ENCODE peak calls at places on chromosomes 3 and 15, in eight cellular contexts. One of them, this sample, is unnamed.
A peak's percentile ranks its signal among the peaks of the same experiment; 100 is the strongest.

GRCh38 chr3:32791833-32792232 is 26.0 kb upstream of the TRIM71 start:
- DNase-seq in WTC11: no peak
- DNase-seq in fibroblast of pulmonary artery: no peak
- DNase-seq in suprapubic skin: no peak
- DNase-seq in upper lobe of right lung: no peak
- DNase-seq in breast epithelium: no peak
- DNase-seq in GM10248: no peak
- DNase-seq in mesothelial cell of epicardium: no peak
- DNase-seq in this sample: no peak

GRCh38 chr15:39704684-39705083 is 78.0 kb downstream of the FSIP1 start:
- DNase-seq in WTC11: no peak
- DNase-seq in fibroblast of pulmonary artery: peak; percentile 84
- DNase-seq in suprapubic skin: no peak
- DNase-seq in upper lobe of right lung: no peak
- DNase-seq in breast epithelium: no peak
- DNase-seq in GM10248: no peak
- DNase-seq in mesothelial cell of epicardium: no peak
- DNase-seq in this sample: no peak

GRCh38 chr3:50303038-50303815 is at the start of gene HYAL1:
- DNase-seq in WTC11: peak; percentile 91
- DNase-seq in fibroblast of pulmonary artery: peak; percentile 33
- DNase-seq in suprapubic skin: no peak
- DNase-seq in upper lobe of right lung: peak; percentile 92
- DNase-seq in breast epithelium: no peak
- DNase-seq in GM10248: no peak
- DNase-seq in mesothelial cell of epicardium: no peak
- DNase-seq in this sample: no peak

GRCh38 chr15:67928666-67929065 is 88.8 kb upstream of the RNU6-1 start:
- DNase-seq in WTC11: no peak
- DNase-seq in fibroblast of pulmonary artery: no peak
- DNase-seq in suprapubic skin: no peak
- DNase-seq in upper lobe of right lung: no peak
- DNase-seq in breast epithelium: no peak
- DNase-seq in GM10248: no peak
- DNase-seq in mesothelial cell of epicardium: no peak
- DNase-seq in this sample: no peak

GRCh38 chr15:41417418-41417811 is 520 bp downstream of the RTF1 start:
- DNase-seq in WTC11: no peak
- DNase-seq in fibroblast of pulmonary artery: peak; percentile 31
- DNase-seq in suprapubic skin: no peak
- DNase-seq in upper lobe of right lung: no peak
- DNase-seq in breast epithelium: no peak
- DNase-seq in GM10248: peak; percentile 59
- DNase-seq in mesothelial cell of epicardium: no peak
- DNase-seq in this sample: no peak

GRCh38 chr3:108946292-108947290 is 7.1 kb downstream of the GUCA1C start:
- DNase-seq in WTC11: no peak
- DNase-seq in fibroblast of pulmonary artery: no peak
- DNase-seq in suprapubic skin: no peak
- DNase-seq in upper lobe of right lung: no peak
- DNase-seq in breast epithelium: no peak
- DNase-seq in GM10248: no peak
- DNase-seq in mesothelial cell of epicardium: no peak
- DNase-seq in this sample: no peak

GRCh38 chr15:26516102-26516980 is 256.5 kb downstream of the GABRB3 start:
- DNase-seq in WTC11: no peak
- DNase-seq in fibroblast of pulmonary artery: no peak
- DNase-seq in suprapubic skin: no peak
- DNase-seq in upper lobe of right lung: no peak
- DNase-seq in breast epithelium: no peak
- DNase-seq in GM10248: no peak
- DNase-seq in mesothelial cell of epicardium: no peak
- DNase-seq in this sample: no peak

GRCh38 chr3:196660381-196661166 is 21.1 kb downstream of the NRROS start:
- DNase-seq in WTC11: no peak
- DNase-seq in fibroblast of pulmonary artery: no peak
- DNase-seq in suprapubic skin: no peak
- DNase-seq in upper lobe of right lung: no peak
- DNase-seq in breast epithelium: no peak
- DNase-seq in GM10248: no peak
- DNase-seq in mesothelial cell of epicardium: no peak
- DNase-seq in this sample: no peak

GRCh38 chr3:88307666-88308065 is 157.9 kb downstream of the C3orf38 start:
- DNase-seq in WTC11: peak; percentile 70
- DNase-seq in fibroblast of pulmonary artery: no peak
- DNase-seq in suprapubic skin: no peak
- DNase-seq in upper lobe of right lung: no peak
- DNase-seq in breast epithelium: no peak
- DNase-seq in GM10248: no peak
- DNase-seq in mesothelial cell of epicardium: no peak
- DNase-seq in this sample: no peak

GRCh38 chr3:76026379-76026778 is 241.0 kb upstream of the ZNF717 start:
- DNase-seq in WTC11: no peak
- DNase-seq in fibroblast of pulmonary artery: peak; percentile 18
- DNase-seq in suprapubic skin: no peak
- DNase-seq in upper lobe of right lung: no peak
- DNase-seq in breast epithelium: no peak
- DNase-seq in GM10248: no peak
- DNase-seq in mesothelial cell of epicardium: no peak
- DNase-seq in this sample: no peak

GRCh38 chr3:127002195-127003174 is 19.6 kb downstream of the PLXNA1 start:
- DNase-seq in WTC11: peak; percentile 91
- DNase-seq in fibroblast of pulmonary artery: peak; percentile 92
- DNase-seq in suprapubic skin: peak; percentile 92
- DNase-seq in upper lobe of right lung: peak; percentile 93
- DNase-seq in breast epithelium: peak; percentile 81
- DNase-seq in GM10248: peak; percentile 43
- DNase-seq in mesothelial cell of epicardium: peak; percentile 84
- DNase-seq in this sample: no peak

GRCh38 chr3:171776839-171777607 is 33.3 kb downstream of the PLD1 start:
- DNase-seq in WTC11: no peak
- DNase-seq in fibroblast of pulmonary artery: no peak
- DNase-seq in suprapubic skin: no peak
- DNase-seq in upper lobe of right lung: no peak
- DNase-seq in breast epithelium: no peak
- DNase-seq in GM10248: no peak
- DNase-seq in mesothelial cell of epicardium: no peak
- DNase-seq in this sample: no peak

GRCh38 chr3:148930785-148931184 is 60.6 kb upstream of the GYG1 start:
- DNase-seq in WTC11: no peak
- DNase-seq in fibroblast of pulmonary artery: no peak
- DNase-seq in suprapubic skin: no peak
- DNase-seq in upper lobe of right lung: no peak
- DNase-seq in breast epithelium: no peak
- DNase-seq in GM10248: no peak
- DNase-seq in mesothelial cell of epicardium: no peak
- DNase-seq in this sample: no peak

GRCh38 chr3:16183601-16184270 is 9.3 kb downstream of the GALNT15 start:
- DNase-seq in WTC11: no peak
- DNase-seq in fibroblast of pulmonary artery: peak; percentile 90
- DNase-seq in suprapubic skin: no peak
- DNase-seq in upper lobe of right lung: no peak
- DNase-seq in breast epithelium: no peak
- DNase-seq in GM10248: no peak
- DNase-seq in mesothelial cell of epicardium: no peak
- DNase-seq in this sample: no peak

GRCh38 chr3:64084640-64085039 is 61.3 kb upstream of the PSMD6 start:
- DNase-seq in WTC11: no peak
- DNase-seq in fibroblast of pulmonary artery: peak; percentile 64
- DNase-seq in suprapubic skin: no peak
- DNase-seq in upper lobe of right lung: no peak
- DNase-seq in breast epithelium: no peak
- DNase-seq in GM10248: no peak
- DNase-seq in mesothelial cell of epicardium: no peak
- DNase-seq in this sample: no peak

GRCh38 chr3:172938788-172939187 is 188.3 kb downstream of the ECT2 start:
- DNase-seq in WTC11: no peak
- DNase-seq in fibroblast of pulmonary artery: peak; percentile 33
- DNase-seq in suprapubic skin: no peak
- DNase-seq in upper lobe of right lung: no peak
- DNase-seq in breast epithelium: no peak
- DNase-seq in GM10248: no peak
- DNase-seq in mesothelial cell of epicardium: no peak
- DNase-seq in this sample: no peak

GRCh38 chr3:83934208-83935150 is 1024.3 kb upstream of the CADM2 start:
- DNase-seq in WTC11: no peak
- DNase-seq in fibroblast of pulmonary artery: no peak
- DNase-seq in suprapubic skin: no peak
- DNase-seq in upper lobe of right lung: no peak
- DNase-seq in breast epithelium: no peak
- DNase-seq in GM10248: no peak
- DNase-seq in mesothelial cell of epicardium: no peak
- DNase-seq in this sample: no peak
- TF ChIP-seq CTCF in WTC11: no peak
- TF ChIP-seq CTCF in fibroblast of pulmonary artery: no peak
- TF ChIP-seq CTCF in suprapubic skin: no peak
- TF ChIP-seq CTCF in upper lobe of right lung: no peak
- TF ChIP-seq CTCF in breast epithelium: no peak
- TF ChIP-seq CTCF in GM10248: no peak
- TF ChIP-seq CTCF in mesothelial cell of epicardium: no peak
- TF ChIP-seq CTCF in this sample: no peak

DNA sequence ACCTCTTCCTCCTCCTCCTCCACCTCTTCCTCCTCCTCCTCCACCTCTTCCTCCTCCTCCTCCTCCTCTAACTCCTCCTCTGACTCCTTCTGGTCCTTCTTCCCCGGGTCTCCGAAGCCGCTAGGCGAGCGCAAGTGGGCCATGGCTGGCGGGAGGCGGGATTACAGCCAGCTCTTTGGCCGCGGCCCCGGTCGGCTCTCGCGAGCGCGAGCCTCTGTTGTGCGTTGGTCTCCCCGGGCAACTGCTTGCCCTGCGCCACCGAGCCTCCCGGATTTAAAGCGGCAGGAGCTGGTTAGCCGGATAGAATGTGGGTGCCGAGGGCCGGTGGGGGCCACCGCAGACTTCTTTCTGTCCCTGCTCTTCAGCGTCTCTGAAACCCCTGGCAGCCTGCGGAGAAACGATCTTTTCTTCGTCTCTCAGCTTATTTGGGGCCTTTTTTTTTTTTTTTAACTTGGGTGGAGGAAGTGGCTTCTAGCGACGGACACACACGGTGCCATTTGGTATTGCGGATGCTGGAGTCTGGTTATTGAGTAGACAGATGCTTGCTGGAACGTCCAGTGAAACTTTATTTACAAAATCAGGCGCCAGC is at the start of gene ERICH6:
- DNase-seq in WTC11: peak; percentile 94
- DNase-seq in fibroblast of pulmonary artery: peak; percentile 90
- DNase-seq in suprapubic skin: peak; percentile 94
- DNase-seq in upper lobe of right lung: peak; percentile 97
- DNase-seq in breast epithelium: peak; percentile 83
- DNase-seq in GM10248: peak; percentile 93
- DNase-seq in mesothelial cell of epicardium: peak; percentile 87
- DNase-seq in this sample: peak; percentile 74
- TF ChIP-seq CTCF in WTC11: no peak
- TF ChIP-seq CTCF in fibroblast of pulmonary artery: no peak
- TF ChIP-seq CTCF in suprapubic skin: peak; percentile 16
- TF ChIP-seq CTCF in upper lobe of right lung: peak; percentile 12
- TF ChIP-seq CTCF in breast epithelium: peak; percentile 8
- TF ChIP-seq CTCF in GM10248: no peak
- TF ChIP-seq CTCF in mesothelial cell of epicardium: no peak
- TF ChIP-seq CTCF in this sample: no peak

DNA sequence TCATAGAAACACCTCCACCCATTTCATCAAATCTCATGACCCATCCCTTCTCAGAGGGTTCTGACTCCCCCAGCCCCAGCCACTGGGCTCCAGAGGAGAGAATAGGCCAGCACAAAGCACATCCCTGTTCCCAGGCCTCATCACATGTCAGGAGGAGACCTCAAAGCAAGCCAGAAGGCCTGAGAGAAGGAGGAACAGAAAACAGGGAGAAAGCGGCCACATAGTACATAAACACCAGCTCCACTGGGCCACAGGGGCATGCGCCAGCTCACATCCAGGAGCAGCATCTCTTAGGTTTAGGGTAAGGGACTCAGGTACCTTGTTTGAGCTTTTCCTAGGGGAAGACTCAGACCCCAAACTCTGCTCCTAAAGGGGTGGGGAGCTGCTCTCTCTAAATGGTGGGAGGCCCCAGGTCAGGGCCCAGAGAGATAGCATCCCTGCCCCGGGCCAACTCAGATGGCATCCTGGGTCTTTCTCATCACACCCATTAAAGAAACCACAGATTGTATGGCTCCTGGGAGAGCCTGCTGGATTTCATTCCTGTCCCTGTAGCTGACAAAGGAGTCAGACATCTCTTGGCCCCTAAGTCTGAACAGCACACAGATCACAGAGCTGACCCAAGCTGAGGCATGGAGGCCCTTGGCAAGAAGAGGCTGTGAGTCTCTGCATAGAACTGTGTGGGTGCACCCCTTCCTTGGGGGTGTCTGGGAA is 2.5 kb downstream of the SHF start:
- DNase-seq in WTC11: no peak
- DNase-seq in fibroblast of pulmonary artery: no peak
- DNase-seq in suprapubic skin: no peak
- DNase-seq in upper lobe of right lung: no peak
- DNase-seq in breast epithelium: no peak
- DNase-seq in GM10248: no peak
- DNase-seq in mesothelial cell of epicardium: no peak
- DNase-seq in this sample: no peak
- TF ChIP-seq CTCF in WTC11: no peak
- TF ChIP-seq CTCF in fibroblast of pulmonary artery: no peak
- TF ChIP-seq CTCF in suprapubic skin: no peak
- TF ChIP-seq CTCF in upper lobe of right lung: no peak
- TF ChIP-seq CTCF in breast epithelium: no peak
- TF ChIP-seq CTCF in GM10248: no peak
- TF ChIP-seq CTCF in mesothelial cell of epicardium: no peak
- TF ChIP-seq CTCF in this sample: no peak

DNA sequence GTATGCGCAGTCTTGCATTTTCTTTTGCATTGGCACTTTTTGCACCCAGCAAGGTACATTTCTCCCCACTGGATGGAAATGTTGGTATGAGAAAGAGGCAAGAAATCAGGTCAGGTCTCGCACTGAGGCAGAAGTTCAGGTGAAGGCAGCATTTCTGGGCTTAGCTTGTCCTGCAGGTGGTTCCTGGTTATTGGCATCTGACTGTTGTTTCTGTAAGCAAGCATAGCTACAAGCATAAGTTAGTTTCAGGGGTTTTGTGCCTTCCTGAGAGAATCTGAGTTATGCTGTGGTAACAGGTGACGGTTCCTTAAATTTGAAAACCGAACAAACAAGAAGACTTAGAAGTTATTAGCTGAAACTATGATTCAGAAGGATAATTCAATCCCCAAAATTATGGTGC is 139.4 kb upstream of the GRM7 start:
- DNase-seq in WTC11: no peak
- DNase-seq in fibroblast of pulmonary artery: no peak
- DNase-seq in suprapubic skin: no peak
- DNase-seq in upper lobe of right lung: no peak
- DNase-seq in breast epithelium: no peak
- DNase-seq in GM10248: no peak
- DNase-seq in mesothelial cell of epicardium: no peak
- DNase-seq in this sample: no peak
- TF ChIP-seq CTCF in WTC11: no peak
- TF ChIP-seq CTCF in fibroblast of pulmonary artery: no peak
- TF ChIP-seq CTCF in suprapubic skin: no peak
- TF ChIP-seq CTCF in upper lobe of right lung: no peak
- TF ChIP-seq CTCF in breast epithelium: no peak
- TF ChIP-seq CTCF in GM10248: no peak
- TF ChIP-seq CTCF in mesothelial cell of epicardium: no peak
- TF ChIP-seq CTCF in this sample: no peak

GRCh38 chr3:39273119-39273518 is 6.7 kb downstream of the CX3CR1 start:
- DNase-seq in WTC11: no peak
- DNase-seq in fibroblast of pulmonary artery: no peak
- DNase-seq in suprapubic skin: no peak
- DNase-seq in upper lobe of right lung: no peak
- DNase-seq in breast epithelium: no peak
- DNase-seq in GM10248: no peak
- DNase-seq in mesothelial cell of epicardium: no peak
- DNase-seq in this sample: no peak
- TF ChIP-seq CTCF in WTC11: no peak
- TF ChIP-seq CTCF in fibroblast of pulmonary artery: peak; percentile 21
- TF ChIP-seq CTCF in suprapubic skin: no peak
- TF ChIP-seq CTCF in upper lobe of right lung: no peak
- TF ChIP-seq CTCF in breast epithelium: no peak
- TF ChIP-seq CTCF in GM10248: no peak
- TF ChIP-seq CTCF in mesothelial cell of epicardium: no peak
- TF ChIP-seq CTCF in this sample: no peak

This sample was measured in omental fat pad.